ENCODE peak calls at places on chromosomes 4 and X, in six cellular contexts. O, J, V, P, K and D are unnamed samples.

GRCh38 chr4:26753642-26754041 is 107.0 kb upstream of the STIM2 start:
- DNase-seq in O (no peak), J (no peak), V (no peak), P (peak; percentile 38), K (no peak), D (no peak)

GRCh38 chrX:8433296-8434094 is 31.1 kb upstream of the VCX3B start:
- DNase-seq in O (no peak), J (no peak), V (no peak), P (no peak), K (no peak), D (no peak)

GRCh38 chrX:16671005-16671404 is 21.0 kb downstream of the S100G start:
- DNase-seq in O (peak; percentile 6), J (no peak), V (no peak), P (no peak), K (peak; percentile 15), D (peak; percentile 57)

GRCh38 chr4:101183658-101184373 is 163.5 kb downstream of the PPP3CA start:
- DNase-seq in O (no peak), J (no peak), V (no peak), P (no peak), K (no peak), D (no peak)

GRCh38 chr4:111602848-111603247 is 542.4 kb upstream of the FAM241A start:
- DNase-seq in O (no peak), J (no peak), V (no peak), P (no peak), K (no peak), D (no peak)

GRCh38 chrX:41922125-41922521 is 1.2 kb downstream of the CASK start:
- DNase-seq in O (no peak), J (no peak), V (no peak), P (no peak), K (peak; percentile 20), D (peak; percentile 50)

GRCh38 chr4:16897991-16898827 is at the start of gene LDB2:
- DNase-seq in O (peak; percentile 23), J (peak; percentile 38), V (peak; percentile 29), P (peak; percentile 82), K (no peak), D (peak; percentile 84)

GRCh38 chr4:14877246-14878220 is 124.7 kb upstream of the CPEB2 start:
- DNase-seq in O (no peak), J (no peak), V (no peak), P (no peak), K (peak; percentile 20), D (no peak)

GRCh38 chrX:103157511-103158316 is 57.2 kb upstream of the BEX4 start:
- DNase-seq in O (no peak), J (no peak), V (no peak), P (no peak), K (peak; percentile 15), D (peak; percentile 56)

GRCh38 chr4:39255266-39255665 is 72.9 kb downstream of the WDR19 start:
- DNase-seq in O (no peak), J (no peak), V (no peak), P (no peak), K (no peak), D (peak; percentile 32)

GRCh38 chr4:3404546-3404945 is 37.2 kb upstream of the HGFAC start:
- DNase-seq in O (no peak), J (no peak), V (no peak), P (no peak), K (no peak), D (no peak)

GRCh38 chr4:2243682-2244380 is 1.9 kb upstream of the HAUS3 start:
- DNase-seq in O (no peak), J (no peak), V (no peak), P (peak; percentile 72), K (peak; percentile 61), D (no peak)

GRCh38 chr4:110198472-110199419 is at the start of gene ELOVL6:
- DNase-seq in O (no peak), J (peak; percentile 86), V (peak; percentile 48), P (peak; percentile 66), K (peak; percentile 76), D (peak; percentile 83)

GRCh38 chr4:120304801-120305200 is 238.2 kb upstream of the MAD2L1 start:
- DNase-seq in O (no peak), J (no peak), V (no peak), P (no peak), K (no peak), D (no peak)

GRCh38 chr4:4395849-4396627 is 9.1 kb downstream of the NSG1 start:
- DNase-seq in O (no peak), J (no peak), V (no peak), P (no peak), K (peak; percentile 54), D (peak; percentile 42)

GRCh38 chr4:89152972-89153371 is 41.6 kb downstream of the TIGD2 start:
- DNase-seq in O (no peak), J (no peak), V (no peak), P (no peak), K (no peak), D (no peak)

GRCh38 chr4:47287735-47288134 is 175.8 kb downstream of the COMMD8 start:
- DNase-seq in O (peak; percentile 52), J (no peak), V (no peak), P (no peak), K (no peak), D (no peak)

GRCh38 chr4:30950737-30951136 is 230.6 kb downstream of the PCDH7 start:
- DNase-seq in O (no peak), J (no peak), V (peak; percentile 80), P (no peak), K (no peak), D (peak; percentile 71)

GRCh38 chr4:71694946-71695345 is 88.9 kb downstream of the GC start:
- DNase-seq in O (no peak), J (no peak), V (no peak), P (no peak), K (no peak), D (no peak)

GRCh38 chr4:74661427-74662171 is 132.7 kb downstream of the BTC start:
- DNase-seq in O (no peak), J (no peak), V (no peak), P (no peak), K (no peak), D (no peak)

GRCh38 chr4:55510685-55511084 is 36.0 kb downstream of the CLOCK start:
- DNase-seq in O (no peak), J (no peak), V (no peak), P (no peak), K (no peak), D (no peak)

GRCh38 chr4:157005193-157005592 is 33.6 kb upstream of the PDGFC start:
- DNase-seq in O (no peak), J (no peak), V (no peak), P (no peak), K (no peak), D (no peak)

GRCh38 chr4:26692014-26692726 is 108.3 kb downstream of the TBC1D19 start:
- DNase-seq in O (no peak), J (no peak), V (no peak), P (no peak), K (no peak), D (no peak)

GRCh38 chr4:6563935-6564645 is 10.9 kb upstream of the MAN2B2 start:
- DNase-seq in O (no peak), J (peak; percentile 86), V (no peak), P (no peak), K (no peak), D (no peak)
- H3K4me3 ChIP-seq in O (no peak overlapping the region), J (peak overlapping the region; percentile 37), V (no peak overlapping the region), P (no peak overlapping the region), K (no peak overlapping the region), D (no peak overlapping the region)

GRCh38 chrX:131763674-131764073 is 219.8 kb downstream of the OR13H1 start:
- DNase-seq in O (no peak), J (no peak), V (no peak), P (peak; percentile 74), K (peak; percentile 1), D (no peak)
- H3K4me3 ChIP-seq in O (no peak overlapping the region), J (no peak overlapping the region), V (no peak overlapping the region), P (peak overlapping the region; percentile 4), K (no peak overlapping the region), D (no peak overlapping the region)

DNA sequence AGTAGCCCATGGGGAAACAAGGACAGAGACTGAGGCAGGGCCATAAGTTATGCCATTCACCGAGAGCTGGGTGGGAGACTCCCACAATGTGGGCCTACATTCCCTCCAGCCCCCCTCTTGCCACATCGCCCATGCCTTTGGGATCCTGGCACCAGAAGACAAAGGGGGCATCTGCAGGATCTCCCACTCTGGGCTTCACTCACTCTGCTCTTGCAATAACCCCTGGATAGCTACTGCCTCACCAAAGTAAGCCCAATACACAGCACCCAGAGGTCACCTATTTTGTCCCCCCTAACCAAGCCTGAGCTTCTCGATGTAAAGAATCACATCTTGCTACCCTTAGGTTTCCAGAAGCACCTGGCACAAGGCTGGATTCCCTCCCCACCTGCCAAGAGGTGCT is 741 bp upstream of the RTL5 start:
- DNase-seq in O (no peak), J (no peak), V (no peak), P (no peak), K (no peak), D (no peak)
- H3K4me3 ChIP-seq in O (no peak overlapping the region), J (peak overlapping the region; percentile 52), V (no peak overlapping the region), P (no peak overlapping the region), K (no peak overlapping the region), D (no peak overlapping the region)

GRCh38 chrX:56783450-56783831 is 54.4 kb downstream of the NBDY start:
- DNase-seq in O (no peak), J (no peak), V (no peak), P (peak; percentile 90), K (no peak), D (no peak)
- H3K4me3 ChIP-seq in O (no peak overlapping the region), J (no peak overlapping the region), V (no peak overlapping the region), P (peak overlapping the region; percentile 25), K (no peak overlapping the region), D (no peak overlapping the region)

GRCh38 chrX:24147165-24147564 is 2.4 kb upstream of the ZFX start:
- DNase-seq in O (no peak), J (no peak), V (no peak), P (no peak), K (no peak), D (peak; percentile 64)

GRCh38 chrX:24148118-24148517 is 1.4 kb upstream of the ZFX start:
- DNase-seq in O (no peak), J (no peak), V (no peak), P (no peak), K (peak; percentile 29), D (no peak)

GRCh38 chrX:24145340-24146186 is 4.0 kb upstream of the ZFX start:
- DNase-seq in O (no peak), J (no peak), V (no peak), P (no peak), K (no peak), D (peak; percentile 73)

GRCh38 chrX:24144528-24144927 is 5.0 kb upstream of the ZFX start:
- DNase-seq in O (no peak), J (no peak), V (no peak), P (no peak), K (no peak), D (no peak)

GRCh38 chrX:24146283-24146865 is 3.2 kb upstream of the ZFX start:
- DNase-seq in O (no peak), J (no peak), V (no peak), P (no peak), K (no peak), D (peak; percentile 99)
- H3K4me3 ChIP-seq in O (peak overlapping the region; percentile 26), J (peak overlapping the region; percentile 4), V (no peak overlapping the region), P (peak overlapping the region; percentile 28), K (no peak overlapping the region), D (no peak overlapping the region)

GRCh38 chr4:139887378-139887801 is 221.8 kb downstream of the MGST2 start:
- DNase-seq in O (peak; percentile 68), J (no peak), V (no peak), P (no peak), K (no peak), D (no peak)
- H3K4me3 ChIP-seq in O (no peak overlapping the region), J (peak overlapping the region; percentile 34), V (no peak overlapping the region), P (peak overlapping the region; percentile 28), K (no peak overlapping the region), D (no peak overlapping the region)